ENCODE peak calls at places on chromosomes 11 and 22, in nine cellular contexts. I is HCT116, Q is breast epithelium, T is HepG2, G is suprapubic skin, A is esophagus muscularis mucosa, R is stomach, W is sigmoid colon, V is K562. B is an unnamed sample.

GRCh38 chr11:75182652-75183051 is 31.7 kb downstream of the SLCO2B1 start:
- DNase-seq in W (no peak), I (no peak), A (no peak), R (no peak), V (no peak), Q (no peak), T (no peak), G (no peak), B (no peak)

GRCh38 chr11:63504933-63505586 is 824 bp upstream of the LGALS12 start:
- DNase-seq in G (no peak), W (no peak), I (no peak), A (no peak), Q (no peak), T (no peak), V (no peak), R (peak; percentile 86), B (no peak)

GRCh38 chr22:27242917-27243589 is 558.5 kb downstream of the MN1 start:
- DNase-seq in I (no peak), W (no peak), G (no peak), V (no peak), A (no peak), Q (no peak), R (peak; percentile 38), T (no peak), B (no peak)

GRCh38 chr11:35122308-35122707 is 16.7 kb upstream of the CD44 start:
- DNase-seq in A (no peak), T (no peak), R (no peak), V (no peak), I (no peak), Q (no peak), G (no peak), W (no peak), B (no peak)

GRCh38 chr11:112852141-112852853 is 108.9 kb upstream of the NCAM1 start:
- DNase-seq in I (no peak), G (no peak), T (no peak), W (no peak), Q (no peak), R (no peak), A (peak; percentile 45), V (no peak), B (no peak)

GRCh38 chr11:130782361-130783221 is 133.7 kb downstream of the SNX19 start:
- DNase-seq in G (no peak), A (peak; percentile 92), T (no peak), V (no peak), W (no peak), Q (no peak), R (no peak), I (no peak), B (no peak)

GRCh38 chr11:75275581-75275980 is 35.0 kb downstream of the TPBGL start:
- DNase-seq in T (no peak), W (peak; percentile 73), A (no peak), R (peak; percentile 57), G (no peak), Q (no peak), I (no peak), V (no peak), B (peak; percentile 94)

GRCh38 chr11:22472306-22472705 is 134.1 kb downstream of the SLC17A6 start:
- DNase-seq in W (no peak), I (no peak), G (no peak), Q (no peak), R (no peak), T (no peak), V (no peak), A (no peak), B (no peak)

GRCh38 chr22:24507742-24508141 is 12.6 kb downstream of the UPB1 start:
- DNase-seq in A (no peak), T (no peak), G (no peak), I (no peak), Q (no peak), R (no peak), V (no peak), W (no peak), B (no peak)

GRCh38 chr22:35540600-35541253 is at the start of gene RASD2:
- DNase-seq in R (no peak), V (peak; percentile 14), Q (peak; percentile 38), T (no peak), I (no peak), A (no peak), G (no peak), W (peak; percentile 90), B (no peak)

GRCh38 chr22:46007848-46008261 is 30.9 kb upstream of the WNT7B start:
- DNase-seq in T (no peak), A (no peak), R (peak; percentile 39), I (no peak), G (peak; percentile 93), Q (peak; percentile 90), V (no peak), W (peak; percentile 96), B (peak; percentile 81)
- TF ChIP-seq CTCF in T (no peak), A (no peak), R (no peak), I (no peak), G (no peak), Q (no peak), V (no peak), W (no peak), B (no peak)

GRCh38 chr11:2867142-2867541 is 18.4 kb downstream of the CDKN1C start:
- DNase-seq in T (no peak), A (no peak), I (no peak), Q (no peak), V (peak; percentile 65), W (no peak), G (no peak), R (no peak), B (no peak)
- H3K27me3 ChIP-seq in T (peaks cover 26% of the 10 kb centered on the region), A (peaks cover 15% of the 10 kb centered on the region), I (no peaks in the 10 kb centered on the region), Q (peaks cover 4% of the 10 kb centered on the region), V (no peaks in the 10 kb centered on the region), W (peaks cover 29% of the 10 kb centered on the region), G (peaks cover 69% of the 10 kb centered on the region), R (peaks cover 12% of the 10 kb centered on the region), B (peaks cover 87% of the 10 kb centered on the region)

GRCh38 chr11:255176-255575 is 18.4 kb downstream of the PSMD13 start:
- DNase-seq in G (no peak), Q (no peak), A (no peak), W (no peak), R (no peak), I (no peak), V (no peak), T (no peak), B (no peak)

GRCh38 chr11:259374-259773 is 18.8 kb upstream of the NLRP6 start:
- DNase-seq in R (no peak), V (no peak), Q (no peak), T (no peak), A (no peak), W (no peak), I (no peak), G (no peak), B (no peak)

GRCh38 chr11:257766-258493 is 20.3 kb upstream of the NLRP6 start:
- DNase-seq in R (no peak), W (no peak), Q (no peak), I (no peak), T (peak; percentile 45), V (no peak), A (no peak), G (no peak), B (no peak)

GRCh38 chr11:255816-256215 is 19.0 kb downstream of the PSMD13 start:
- DNase-seq in W (no peak), Q (no peak), A (no peak), T (no peak), V (no peak), G (no peak), R (no peak), I (no peak), B (no peak)

GRCh38 chr11:256952-257737 is 20.4 kb downstream of the PSMD13 start:
- DNase-seq in V (no peak), Q (no peak), W (no peak), A (no peak), I (no peak), G (no peak), T (no peak), R (no peak), B (no peak)
- TF ChIP-seq POLR2AphosphoS5 in V (no peak), Q (no peak), W (no peak), A (no peak), I (no peak), G (no peak), T (no peak), R (no peak), B (no peak)

GRCh38 chr11:58788355-58789023 is 56.0 kb downstream of the GLYATL2 start:
- DNase-seq in G (no peak), W (no peak), R (peak; percentile 66), A (no peak), V (peak; percentile 79), T (peak; percentile 67), Q (no peak), I (peak; percentile 34), B (no peak)
- TF ChIP-seq CTCF in G (peak; percentile 71), W (peak; percentile 12), R (peak; percentile 52), A (peak; percentile 42), V (peak; percentile 97), T (peak; percentile 92), Q (no peak), I (peak; percentile 88), B (peak; percentile 43)

DNA sequence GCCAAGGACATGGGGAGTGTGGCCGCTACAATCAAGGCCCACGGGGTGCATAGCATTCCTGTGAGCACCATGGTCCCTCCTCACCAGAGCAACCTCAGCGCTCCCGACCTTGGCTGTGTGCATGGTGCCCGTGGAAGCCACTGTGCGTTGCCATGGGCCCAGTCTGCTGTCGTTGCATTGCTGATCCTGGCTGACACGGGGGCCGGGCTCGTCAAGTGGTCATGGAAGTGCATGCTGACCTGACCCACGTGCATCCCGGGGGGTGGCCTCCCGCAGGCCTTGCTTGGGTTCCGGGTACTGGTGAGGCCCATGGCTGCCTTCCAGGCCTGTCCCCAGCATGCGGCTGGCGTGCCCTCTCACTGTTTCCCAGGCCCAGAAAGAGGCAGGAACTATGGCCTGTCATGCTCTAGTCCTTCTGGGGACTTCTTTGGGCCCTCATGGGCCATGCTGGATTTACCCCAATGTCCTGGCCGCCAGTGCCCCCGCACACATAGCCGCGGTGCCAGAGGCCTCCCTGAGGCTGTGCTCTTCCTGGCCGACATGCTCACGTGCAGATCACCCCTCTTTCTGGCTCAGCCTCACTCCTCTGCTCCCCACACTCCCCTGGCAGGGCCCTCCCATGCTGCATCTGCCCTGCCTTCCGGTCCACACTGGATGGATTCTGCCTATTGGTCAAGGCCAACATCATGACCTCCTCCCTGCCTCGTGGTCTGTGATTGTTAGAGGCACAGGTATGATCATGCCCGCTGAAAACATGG is 1258.0 kb downstream of the BRD1 start:
- DNase-seq in A (no peak), V (no peak), Q (no peak), T (no peak), G (no peak), I (no peak), W (no peak), R (no peak), B (no peak)
- H3K27me3 ChIP-seq in A (peaks cover 2% of the 10 kb centered on the region), V (no peaks in the 10 kb centered on the region), Q (no peaks in the 10 kb centered on the region), T (peaks cover 46% of the 10 kb centered on the region), G (peaks cover 21% of the 10 kb centered on the region), I (no peaks in the 10 kb centered on the region), W (no peaks in the 10 kb centered on the region), R (peaks cover 4% of the 10 kb centered on the region), B (peaks cover 2% of the 10 kb centered on the region)

B was measured in spleen.